ENCODE peak calls at places on chromosomes 4 and X, in four cellular contexts. I is Panc1; J is naive thymus-derived CD4-positive, alpha-beta T cell; U is activated CD8-positive, alpha-beta T cell treated with anti-CD3 and anti-CD28 coated beads, Interleukin-2, amount 10 ng/mL, durations not matched to agents 7 days and 5 days. P is an unnamed sample.

GRCh38 chrX:32392655-32393054 is 818.7 kb downstream of the DMD start:
- ATAC-seq in I (no peak), J (no peak), U (no peak), P (no peak)

GRCh38 chrX:17474892-17475291 is 99.9 kb downstream of the NHS start:
- ATAC-seq in J (no peak), U (no peak), I (no peak), P (no peak)

GRCh38 chr4:47519239-47519883 is 34.3 kb downstream of the ATP10D start:
- ATAC-seq in J (peak), U (peak), I (no peak), P (no peak)

GRCh38 chr4:175850240-175850639 is 38.2 kb upstream of the GPM6A start:
- ATAC-seq in J (no peak), I (no peak), U (no peak), P (no peak)

GRCh38 chrX:140501321-140501720 is 3.5 kb downstream of the SOX3 start:
- ATAC-seq in U (no peak), I (no peak), J (no peak), P (no peak)

GRCh38 chrX:115603534-115604074 is 42.6 kb downstream of the PLS3 start:
- ATAC-seq in I (no peak), J (no peak), U (no peak), P (no peak)

GRCh38 chrX:42686296-42686695 is 91.7 kb downstream of the PPP1R2C start:
- ATAC-seq in U (no peak), J (no peak), I (no peak), P (no peak)

GRCh38 chr4:185680617-185681016 is 131.4 kb downstream of the SORBS2 start:
- ATAC-seq in U (no peak), J (no peak), I (no peak), P (no peak)

GRCh38 chr4:41391271-41391670 is 134.5 kb downstream of the UCHL1 start:
- ATAC-seq in U (no peak), I (no peak), J (no peak), P (no peak)

GRCh38 chr4:105135746-105136145 is 10.9 kb upstream of the TET2 start:
- ATAC-seq in I (no peak), J (peak), U (no peak), P (no peak)

GRCh38 chrX:123976671-123977316 is 15.3 kb downstream of the STAG2 start:
- ATAC-seq in U (no peak), I (peak), J (peak), P (no peak)

GRCh38 chr4:40340034-40340433 is 4.9 kb downstream of the CHRNA9 start:
- ATAC-seq in U (no peak), I (no peak), J (peak), P (no peak)

GRCh38 chr4:48133668-48134444 is at the start of gene TXK:
- ATAC-seq in J (peak), U (peak), I (no peak), P (no peak)

GRCh38 chrX:10482262-10482661 is 138.1 kb downstream of the MID1 start:
- ATAC-seq in U (no peak), I (no peak), J (no peak), P (no peak)